ENCODE peak calls at places on chromosome 13, in five cellular contexts. One of them, this sample, is unnamed.

GRCh38 chr13:30065181-30065580 is 214.8 kb upstream of the UBL3 start:
- DNase-seq in NT2/D1: no peak
- DNase-seq in HepG2: no peak
- DNase-seq in H1: no peak
- DNase-seq in GM12878: no peak
- DNase-seq in this sample: no peak

GRCh38 chr13:76758738-76759137 is 127.5 kb downstream of the KCTD12 start:
- DNase-seq in NT2/D1: no peak
- DNase-seq in HepG2: no peak
- DNase-seq in H1: no peak
- DNase-seq in GM12878: no peak
- DNase-seq in this sample: no peak

GRCh38 chr13:49976314-49977258 is 20.3 kb upstream of the TRIM13 start:
- DNase-seq in NT2/D1: peak; percentile 66
- DNase-seq in HepG2: peak; percentile 65
- DNase-seq in H1: no peak
- DNase-seq in GM12878: peak; percentile 55
- DNase-seq in this sample: peak; percentile 76

GRCh38 chr13:77345150-77345780 is 18.4 kb upstream of the MYCBP2 start:
- DNase-seq in NT2/D1: no peak
- DNase-seq in HepG2: no peak
- DNase-seq in H1: no peak
- DNase-seq in GM12878: no peak
- DNase-seq in this sample: no peak

GRCh38 chr13:107277911-107278310 is 710.0 kb upstream of the ARGLU1 start:
- DNase-seq in NT2/D1: no peak
- DNase-seq in HepG2: no peak
- DNase-seq in H1: no peak
- DNase-seq in GM12878: no peak
- DNase-seq in this sample: no peak

GRCh38 chr13:49858183-49858856 is 65.8 kb upstream of the KPNA3 start:
- DNase-seq in NT2/D1: no peak
- DNase-seq in HepG2: peak; percentile 95
- DNase-seq in H1: no peak
- DNase-seq in GM12878: no peak
- DNase-seq in this sample: no peak

GRCh38 chr13:73832203-73832602 is 302.0 kb downstream of the KLF12 start:
- DNase-seq in NT2/D1: no peak
- DNase-seq in HepG2: no peak
- DNase-seq in H1: no peak
- DNase-seq in GM12878: no peak
- DNase-seq in this sample: no peak

GRCh38 chr13:25678398-25678797 is 306.6 kb downstream of the ATP8A2 start:
- DNase-seq in NT2/D1: no peak
- DNase-seq in HepG2: no peak
- DNase-seq in H1: no peak
- DNase-seq in GM12878: no peak
- DNase-seq in this sample: no peak

GRCh38 chr13:39597828-39598227 is 5.2 kb downstream of the LHFPL6 start:
- DNase-seq in NT2/D1: no peak
- DNase-seq in HepG2: no peak
- DNase-seq in H1: no peak
- DNase-seq in GM12878: no peak
- DNase-seq in this sample: no peak

GRCh38 chr13:42152495-42152894 is 104.0 kb downstream of the DGKH start:
- DNase-seq in NT2/D1: no peak
- DNase-seq in HepG2: no peak
- DNase-seq in H1: no peak
- DNase-seq in GM12878: no peak
- DNase-seq in this sample: no peak

GRCh38 chr13:50524540-50524939 is 319.0 kb downstream of the DLEU7 start:
- DNase-seq in NT2/D1: no peak
- DNase-seq in HepG2: no peak
- DNase-seq in H1: no peak
- DNase-seq in GM12878: no peak
- DNase-seq in this sample: no peak

GRCh38 chr13:42137856-42138537 is 89.5 kb downstream of the DGKH start:
- DNase-seq in NT2/D1: no peak
- DNase-seq in HepG2: no peak
- DNase-seq in H1: no peak
- DNase-seq in GM12878: no peak
- DNase-seq in this sample: no peak

GRCh38 chr13:108919036-108919907 is 289.9 kb downstream of the MYO16 start:
- DNase-seq in NT2/D1: no peak
- DNase-seq in HepG2: no peak
- DNase-seq in H1: no peak
- DNase-seq in GM12878: no peak
- DNase-seq in this sample: no peak

GRCh38 chr13:63124863-63125262 is 1709.2 kb upstream of the PCDH20 start:
- DNase-seq in NT2/D1: no peak
- DNase-seq in HepG2: peak; percentile 5
- DNase-seq in H1: no peak
- DNase-seq in GM12878: no peak
- DNase-seq in this sample: no peak

GRCh38 chr13:45257638-45258338 is 56.9 kb upstream of the KCTD4 start:
- DNase-seq in NT2/D1: no peak
- DNase-seq in HepG2: no peak
- DNase-seq in H1: no peak
- DNase-seq in GM12878: no peak
- DNase-seq in this sample: no peak

GRCh38 chr13:57627663-57628062 is 3.9 kb upstream of the PCDH17 start:
- DNase-seq in NT2/D1: no peak
- DNase-seq in HepG2: no peak
- DNase-seq in H1: no peak
- DNase-seq in GM12878: no peak
- DNase-seq in this sample: peak; percentile 7

GRCh38 chr13:96229356-96229755 is 139.4 kb downstream of the HS6ST3 start:
- DNase-seq in NT2/D1: peak; percentile 18
- DNase-seq in HepG2: peak; percentile 21
- DNase-seq in H1: peak; percentile 17
- DNase-seq in GM12878: no peak
- DNase-seq in this sample: peak; percentile 12

GRCh38 chr13:56561327-56561726 is 579.4 kb upstream of the PRR20A start:
- DNase-seq in NT2/D1: no peak
- DNase-seq in HepG2: no peak
- DNase-seq in H1: no peak
- DNase-seq in GM12878: no peak
- DNase-seq in this sample: peak; percentile 10

GRCh38 chr13:64819081-64819480 is 2411.1 kb downstream of the PCDH9 start:
- DNase-seq in NT2/D1: no peak
- DNase-seq in HepG2: no peak
- DNase-seq in H1: no peak
- DNase-seq in GM12878: no peak
- DNase-seq in this sample: no peak

GRCh38 chr13:32314968-32315254 is 252 bp downstream of the ZAR1L start:
- DNase-seq in NT2/D1: no peak
- DNase-seq in HepG2: peak; percentile 40
- DNase-seq in H1: no peak
- DNase-seq in GM12878: no peak
- DNase-seq in this sample: peak; percentile 56
- TF ChIP-seq SUZ12 in NT2/D1: no peak
- TF ChIP-seq SUZ12 in HepG2: no peak
- TF ChIP-seq SUZ12 in H1: no peak
- TF ChIP-seq SUZ12 in GM12878: no peak
- TF ChIP-seq SUZ12 in this sample: no peak

DNA sequence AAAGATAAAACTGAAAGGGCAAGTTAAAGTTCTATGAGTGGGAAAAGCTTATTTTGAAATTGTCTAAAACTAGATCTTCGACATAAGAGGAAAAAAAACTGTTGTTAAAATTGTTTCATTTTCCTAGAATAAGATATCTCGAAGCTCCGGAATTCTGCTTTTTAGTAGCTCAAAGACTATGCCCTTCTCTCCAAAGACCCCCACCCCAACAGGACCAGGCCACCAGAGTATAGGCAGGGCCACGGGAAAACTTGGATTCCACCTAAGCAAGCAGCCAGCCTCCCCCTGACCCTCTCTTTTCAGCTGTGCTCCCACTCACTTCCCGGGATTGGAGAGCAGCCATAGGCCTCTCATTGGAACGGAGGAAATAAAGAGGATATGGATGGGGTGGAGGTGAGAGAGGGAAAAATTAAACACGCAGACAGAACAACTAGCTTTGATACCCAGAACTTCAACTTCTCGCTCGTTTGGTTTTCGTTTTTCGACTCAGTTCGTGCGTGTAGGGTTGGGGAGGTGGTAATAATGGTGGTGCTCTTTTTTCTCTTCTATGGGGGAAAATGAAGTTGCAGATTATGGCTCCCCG is 2.9 kb downstream of the POU4F1 start:
- DNase-seq in NT2/D1: no peak
- DNase-seq in HepG2: no peak
- DNase-seq in H1: no peak
- DNase-seq in GM12878: no peak
- DNase-seq in this sample: no peak
- TF ChIP-seq SUZ12 in NT2/D1: peak; percentile 28
- TF ChIP-seq SUZ12 in HepG2: no peak
- TF ChIP-seq SUZ12 in H1: peak; percentile 12
- TF ChIP-seq SUZ12 in GM12878: no peak
- TF ChIP-seq SUZ12 in this sample: no peak

GRCh38 chr13:46640843-46641242 is 87.9 kb downstream of the LRCH1 start:
- DNase-seq in NT2/D1: no peak
- DNase-seq in HepG2: no peak
- DNase-seq in H1: no peak
- DNase-seq in GM12878: no peak
- DNase-seq in this sample: no peak
- TF ChIP-seq SUZ12 in NT2/D1: no peak
- TF ChIP-seq SUZ12 in HepG2: no peak
- TF ChIP-seq SUZ12 in H1: no peak
- TF ChIP-seq SUZ12 in GM12878: no peak
- TF ChIP-seq SUZ12 in this sample: no peak

GRCh38 chr13:27592865-27593264 is 27.5 kb downstream of the LNX2 start:
- DNase-seq in NT2/D1: no peak
- DNase-seq in HepG2: no peak
- DNase-seq in H1: no peak
- DNase-seq in GM12878: no peak
- DNase-seq in this sample: no peak
- TF ChIP-seq SUZ12 in NT2/D1: no peak
- TF ChIP-seq SUZ12 in HepG2: no peak
- TF ChIP-seq SUZ12 in H1: no peak
- TF ChIP-seq SUZ12 in GM12878: no peak
- TF ChIP-seq SUZ12 in this sample: no peak

GRCh38 chr13:67223742-67224141 is 6.4 kb downstream of the PCDH9 start:
- DNase-seq in NT2/D1: no peak
- DNase-seq in HepG2: no peak
- DNase-seq in H1: no peak
- DNase-seq in GM12878: no peak
- DNase-seq in this sample: no peak

GRCh38 chr13:67223024-67223423 is 7.1 kb downstream of the PCDH9 start:
- DNase-seq in NT2/D1: no peak
- DNase-seq in HepG2: no peak
- DNase-seq in H1: no peak
- DNase-seq in GM12878: no peak
- DNase-seq in this sample: no peak

GRCh38 chr13:67225252-67226159 is 4.6 kb downstream of the PCDH9 start:
- DNase-seq in NT2/D1: no peak
- DNase-seq in HepG2: no peak
- DNase-seq in H1: no peak
- DNase-seq in GM12878: no peak
- DNase-seq in this sample: no peak

GRCh38 chr13:67226686-67227085 is 3.5 kb downstream of the PCDH9 start:
- DNase-seq in NT2/D1: no peak
- DNase-seq in HepG2: no peak
- DNase-seq in H1: no peak
- DNase-seq in GM12878: no peak
- DNase-seq in this sample: no peak

DNA sequence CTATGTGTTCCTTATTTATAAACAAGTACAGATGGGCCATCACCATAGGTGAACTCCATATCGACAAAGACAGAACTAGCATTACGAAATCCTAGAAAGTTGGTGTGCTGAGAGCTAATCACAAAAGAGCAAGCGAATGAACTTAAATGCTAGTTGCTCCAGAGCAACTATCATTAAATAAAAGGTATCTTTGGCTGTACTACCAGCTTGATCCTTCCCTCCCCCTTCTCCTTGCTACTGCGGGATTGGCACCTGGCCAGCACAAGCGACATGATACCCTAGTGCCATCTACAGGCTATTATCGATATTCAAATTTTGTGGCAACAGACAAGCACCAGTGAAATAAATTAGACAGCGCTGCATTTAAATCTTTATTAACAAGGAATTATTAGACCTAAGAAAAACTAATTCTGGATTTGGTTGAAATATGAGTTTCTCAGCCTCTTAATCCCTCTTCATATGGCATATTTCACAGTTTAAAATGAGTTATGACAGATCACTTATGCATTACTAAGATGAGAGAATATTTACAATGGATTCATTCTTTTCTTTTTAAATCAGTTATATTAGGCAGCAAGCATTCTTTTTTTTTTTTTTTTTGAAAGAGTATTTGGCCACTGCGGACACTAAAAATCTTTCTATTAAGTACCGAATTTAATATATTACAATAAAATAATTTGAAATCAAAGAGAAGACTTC is 5.8 kb downstream of the PCDH9 start:
- DNase-seq in NT2/D1: peak; percentile 27
- DNase-seq in HepG2: peak; percentile 56
- DNase-seq in H1: peak; percentile 33
- DNase-seq in GM12878: no peak
- DNase-seq in this sample: peak; percentile 93
- TF ChIP-seq SUZ12 in NT2/D1: no peak
- TF ChIP-seq SUZ12 in HepG2: no peak
- TF ChIP-seq SUZ12 in H1: no peak
- TF ChIP-seq SUZ12 in GM12878: no peak
- TF ChIP-seq SUZ12 in this sample: no peak

GRCh38 chr13:110289661-110290060 is 17.3 kb downstream of the COL4A1 start:
- DNase-seq in NT2/D1: no peak
- DNase-seq in HepG2: no peak
- DNase-seq in H1: no peak
- DNase-seq in GM12878: no peak
- DNase-seq in this sample: no peak

GRCh38 chr13:110289174-110289573 is 17.8 kb downstream of the COL4A1 start:
- DNase-seq in NT2/D1: no peak
- DNase-seq in HepG2: no peak
- DNase-seq in H1: no peak
- DNase-seq in GM12878: no peak
- DNase-seq in this sample: no peak

GRCh38 chr13:110291286-110291685 is 15.7 kb downstream of the COL4A1 start:
- DNase-seq in NT2/D1: no peak
- DNase-seq in HepG2: no peak
- DNase-seq in H1: no peak
- DNase-seq in GM12878: no peak
- DNase-seq in this sample: no peak

GRCh38 chr13:110290153-110290552 is 16.8 kb downstream of the COL4A1 start:
- DNase-seq in NT2/D1: no peak
- DNase-seq in HepG2: no peak
- DNase-seq in H1: no peak
- DNase-seq in GM12878: no peak
- DNase-seq in this sample: no peak

DNA sequence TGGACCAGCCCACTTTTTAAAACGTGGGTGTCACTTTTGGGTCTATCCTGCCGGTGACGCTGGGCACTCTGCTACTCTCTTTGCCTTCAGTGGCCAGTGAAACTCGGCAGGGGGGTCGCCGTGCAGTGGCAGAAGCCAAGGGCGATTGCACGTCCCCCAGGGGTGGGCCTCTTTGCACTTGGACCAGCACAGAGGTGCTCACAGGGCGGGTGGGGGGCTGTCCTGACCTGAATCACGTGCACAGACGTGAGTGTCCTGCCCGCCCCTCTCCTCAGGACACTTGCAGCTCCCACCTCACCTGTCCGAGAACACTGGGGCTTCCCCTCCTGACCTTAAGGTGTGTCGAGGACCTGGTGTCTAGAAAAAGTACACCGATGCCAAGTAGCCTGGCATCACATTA is 16.1 kb downstream of the COL4A1 start:
- DNase-seq in NT2/D1: no peak
- DNase-seq in HepG2: no peak
- DNase-seq in H1: no peak
- DNase-seq in GM12878: no peak
- DNase-seq in this sample: no peak
- TF ChIP-seq SUZ12 in NT2/D1: no peak
- TF ChIP-seq SUZ12 in HepG2: no peak
- TF ChIP-seq SUZ12 in H1: no peak
- TF ChIP-seq SUZ12 in GM12878: no peak
- TF ChIP-seq SUZ12 in this sample: no peak

This sample was measured in HEK293T.